ENCODE peak calls at places on chromosomes 13 and 19, in four cellular contexts. One of them, this sample, is unnamed.
A peak's percentile ranks its signal among the peaks of the same experiment; 100 is the strongest.

GRCh38 chr19:39032164-39032918 is at the start of gene FBXO27:
- DNase-seq in AG04450: no peak
- DNase-seq in bronchial epithelial cell: peak; percentile 23
- DNase-seq in NB4: peak; percentile 8
- DNase-seq in this sample: no peak

GRCh38 chr13:47211106-47211505 is 314.3 kb upstream of the HTR2A start:
- DNase-seq in AG04450: no peak
- DNase-seq in bronchial epithelial cell: peak; percentile 51
- DNase-seq in NB4: no peak
- DNase-seq in this sample: peak; percentile 2

GRCh38 chr19:7522923-7523667 is 671 bp downstream of the MCOLN1 start:
- DNase-seq in AG04450: no peak
- DNase-seq in bronchial epithelial cell: no peak
- DNase-seq in NB4: no peak
- DNase-seq in this sample: no peak

GRCh38 chr19:4310247-4311121 is 6.1 kb downstream of the FSD1 start:
- DNase-seq in AG04450: no peak
- DNase-seq in bronchial epithelial cell: no peak
- DNase-seq in NB4: no peak
- DNase-seq in this sample: no peak

GRCh38 chr13:110723598-110723997 is 10.1 kb downstream of the ING1 start:
- DNase-seq in AG04450: no peak
- DNase-seq in bronchial epithelial cell: no peak
- DNase-seq in NB4: no peak
- DNase-seq in this sample: no peak

GRCh38 chr13:104111031-104111430 is 1044.8 kb upstream of the SLC10A2 start:
- DNase-seq in AG04450: no peak
- DNase-seq in bronchial epithelial cell: no peak
- DNase-seq in NB4: no peak
- DNase-seq in this sample: no peak

GRCh38 chr19:48355555-48355954 is 8.2 kb downstream of the TMEM143 start:
- DNase-seq in AG04450: no peak
- DNase-seq in bronchial epithelial cell: no peak
- DNase-seq in NB4: no peak
- DNase-seq in this sample: no peak

GRCh38 chr13:102774210-102774560 is 599 bp upstream of the TEX30 start:
- DNase-seq in AG04450: no peak
- DNase-seq in bronchial epithelial cell: no peak
- DNase-seq in NB4: no peak
- DNase-seq in this sample: no peak

GRCh38 chr19:6677924-6678689 is 8.1 kb upstream of the TNFSF14 start:
- DNase-seq in AG04450: no peak
- DNase-seq in bronchial epithelial cell: no peak
- DNase-seq in NB4: no peak
- DNase-seq in this sample: no peak

GRCh38 chr13:34410653-34411052 is 531.4 kb upstream of the NBEA start:
- DNase-seq in AG04450: no peak
- DNase-seq in bronchial epithelial cell: no peak
- DNase-seq in NB4: no peak
- DNase-seq in this sample: no peak

GRCh38 chr13:95002968-95003813 is 290.8 kb upstream of the SOX21 start:
- DNase-seq in AG04450: no peak
- DNase-seq in bronchial epithelial cell: no peak
- DNase-seq in NB4: no peak
- DNase-seq in this sample: no peak

GRCh38 chr13:113923376-113924063 is 50.4 kb downstream of the C13orf46 start:
- DNase-seq in AG04450: no peak
- DNase-seq in bronchial epithelial cell: no peak
- DNase-seq in NB4: no peak
- DNase-seq in this sample: no peak

GRCh38 chr19:17225051-17225450 is 975 bp upstream of the OCEL1 start:
- DNase-seq in AG04450: no peak
- DNase-seq in bronchial epithelial cell: no peak
- DNase-seq in NB4: no peak
- DNase-seq in this sample: no peak

GRCh38 chr13:39784347-39784746 is 128.9 kb downstream of the COG6 start:
- DNase-seq in AG04450: peak; percentile 2
- DNase-seq in bronchial epithelial cell: no peak
- DNase-seq in NB4: no peak
- DNase-seq in this sample: no peak

GRCh38 chr19:6086081-6086858 is 24.0 kb downstream of the RFX2 start:
- DNase-seq in AG04450: no peak
- DNase-seq in bronchial epithelial cell: peak; percentile 89
- DNase-seq in NB4: no peak
- DNase-seq in this sample: peak; percentile 74

GRCh38 chr19:15248648-15249559 is 16.7 kb upstream of the EPHX3 start:
- DNase-seq in AG04450: peak; percentile 61
- DNase-seq in bronchial epithelial cell: peak; percentile 74
- DNase-seq in NB4: no peak
- DNase-seq in this sample: peak; percentile 90

GRCh38 chr19:28425431-28425931 is 787.5 kb downstream of the UQCRFS1 start:
- DNase-seq in AG04450: no peak
- DNase-seq in bronchial epithelial cell: peak; percentile 29
- DNase-seq in NB4: no peak
- DNase-seq in this sample: no peak

GRCh38 chr13:74978596-74978995 is 503.4 kb downstream of the TBC1D4 start:
- DNase-seq in AG04450: no peak
- DNase-seq in bronchial epithelial cell: peak; percentile 10
- DNase-seq in NB4: no peak
- DNase-seq in this sample: peak; percentile 10

GRCh38 chr13:30453727-30454126 is 12.0 kb downstream of the HMGB1 start:
- DNase-seq in AG04450: no peak
- DNase-seq in bronchial epithelial cell: peak; percentile 29
- DNase-seq in NB4: peak; percentile 61
- DNase-seq in this sample: peak; percentile 26

GRCh38 chr19:42069619-42070293 is at the start of gene GRIK5:
- DNase-seq in AG04450: no peak
- DNase-seq in bronchial epithelial cell: no peak
- DNase-seq in NB4: no peak
- DNase-seq in this sample: no peak

GRCh38 chr13:46893820-46894533 is 2.9 kb downstream of the HTR2A start:
- DNase-seq in AG04450: no peak
- DNase-seq in bronchial epithelial cell: no peak
- DNase-seq in NB4: peak; percentile 68
- DNase-seq in this sample: peak; percentile 64

GRCh38 chr13:64529874-64530485 is 2700.2 kb downstream of the PCDH9 start:
- DNase-seq in AG04450: no peak
- DNase-seq in bronchial epithelial cell: no peak
- DNase-seq in NB4: peak; percentile 26
- DNase-seq in this sample: peak; percentile 22

GRCh38 chr19:800360-801029 is 3.2 kb downstream of the PTBP1 start:
- DNase-seq in AG04450: no peak
- DNase-seq in bronchial epithelial cell: peak; percentile 43
- DNase-seq in NB4: peak; percentile 23
- DNase-seq in this sample: peak; percentile 39

GRCh38 chr13:72696590-72696989 is 30.8 kb downstream of the MZT1 start:
- DNase-seq in AG04450: no peak
- DNase-seq in bronchial epithelial cell: peak; percentile 33
- DNase-seq in NB4: no peak
- DNase-seq in this sample: peak; percentile 13

GRCh38 chr13:33452873-33453558 is 167.5 kb upstream of the STARD13 start:
- DNase-seq in AG04450: no peak
- DNase-seq in bronchial epithelial cell: no peak
- DNase-seq in NB4: no peak
- DNase-seq in this sample: no peak

GRCh38 chr13:30354481-30355404 is 47.4 kb upstream of the KATNAL1 start:
- DNase-seq in AG04450: no peak
- DNase-seq in bronchial epithelial cell: no peak
- DNase-seq in NB4: no peak
- DNase-seq in this sample: no peak

GRCh38 chr19:3010871-3011270 is 18.2 kb downstream of the TLE2 start:
- DNase-seq in AG04450: no peak
- DNase-seq in bronchial epithelial cell: no peak
- DNase-seq in NB4: no peak
- DNase-seq in this sample: no peak

GRCh38 chr19:21130097-21130775 is 11.6 kb upstream of the ZNF431 start:
- DNase-seq in AG04450: no peak
- DNase-seq in bronchial epithelial cell: peak; percentile 53
- DNase-seq in NB4: no peak
- DNase-seq in this sample: no peak

GRCh38 chr13:109207618-109208017 is 578.2 kb downstream of the MYO16 start:
- DNase-seq in AG04450: no peak
- DNase-seq in bronchial epithelial cell: no peak
- DNase-seq in NB4: peak; percentile 32
- DNase-seq in this sample: no peak

GRCh38 chr19:7159105-7159933 is 89.8 kb downstream of the ZNF557 start:
- DNase-seq in AG04450: peak; percentile 65
- DNase-seq in bronchial epithelial cell: no peak
- DNase-seq in NB4: peak; percentile 62
- DNase-seq in this sample: peak; percentile 48

GRCh38 chr13:39462456-39462855 is 140.5 kb downstream of the LHFPL6 start:
- DNase-seq in AG04450: no peak
- DNase-seq in bronchial epithelial cell: peak; percentile 78
- DNase-seq in NB4: no peak
- DNase-seq in this sample: no peak

GRCh38 chr19:56732974-56733373 is 61.4 kb upstream of the ZNF835 start:
- DNase-seq in AG04450: no peak
- DNase-seq in bronchial epithelial cell: no peak
- DNase-seq in NB4: peak; percentile 27
- DNase-seq in this sample: no peak

GRCh38 chr13:62176051-62176450 is 760.4 kb upstream of the PCDH20 start:
- DNase-seq in AG04450: no peak
- DNase-seq in bronchial epithelial cell: no peak
- DNase-seq in NB4: no peak
- DNase-seq in this sample: no peak

DNA sequence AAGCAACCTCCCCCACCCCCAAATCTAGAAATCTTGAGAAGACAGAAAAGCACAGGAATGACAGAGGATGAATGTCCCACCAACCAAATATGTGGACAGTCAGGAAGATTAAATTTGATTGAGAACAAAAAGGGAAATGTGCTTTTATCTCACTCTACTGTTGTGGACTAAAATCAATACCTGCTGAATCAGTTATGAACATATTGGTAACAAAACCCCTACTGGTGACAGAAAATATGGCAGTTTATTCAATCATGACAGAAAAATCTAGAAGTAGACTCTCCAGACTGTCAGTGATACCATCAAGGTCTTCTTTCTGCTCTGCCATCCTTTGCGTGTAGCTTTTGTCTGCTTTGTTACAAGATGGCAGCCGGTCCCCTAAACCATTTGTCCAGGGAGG is 35.2 kb downstream of the FAM216B start:
- DNase-seq in AG04450: no peak
- DNase-seq in bronchial epithelial cell: peak; percentile 20
- DNase-seq in NB4: no peak
- DNase-seq in this sample: no peak
- TF ChIP-seq CTCF in AG04450: peak; percentile 27
- TF ChIP-seq CTCF in bronchial epithelial cell: peak; percentile 10
- TF ChIP-seq CTCF in NB4: no peak
- TF ChIP-seq CTCF in this sample: no peak

DNA sequence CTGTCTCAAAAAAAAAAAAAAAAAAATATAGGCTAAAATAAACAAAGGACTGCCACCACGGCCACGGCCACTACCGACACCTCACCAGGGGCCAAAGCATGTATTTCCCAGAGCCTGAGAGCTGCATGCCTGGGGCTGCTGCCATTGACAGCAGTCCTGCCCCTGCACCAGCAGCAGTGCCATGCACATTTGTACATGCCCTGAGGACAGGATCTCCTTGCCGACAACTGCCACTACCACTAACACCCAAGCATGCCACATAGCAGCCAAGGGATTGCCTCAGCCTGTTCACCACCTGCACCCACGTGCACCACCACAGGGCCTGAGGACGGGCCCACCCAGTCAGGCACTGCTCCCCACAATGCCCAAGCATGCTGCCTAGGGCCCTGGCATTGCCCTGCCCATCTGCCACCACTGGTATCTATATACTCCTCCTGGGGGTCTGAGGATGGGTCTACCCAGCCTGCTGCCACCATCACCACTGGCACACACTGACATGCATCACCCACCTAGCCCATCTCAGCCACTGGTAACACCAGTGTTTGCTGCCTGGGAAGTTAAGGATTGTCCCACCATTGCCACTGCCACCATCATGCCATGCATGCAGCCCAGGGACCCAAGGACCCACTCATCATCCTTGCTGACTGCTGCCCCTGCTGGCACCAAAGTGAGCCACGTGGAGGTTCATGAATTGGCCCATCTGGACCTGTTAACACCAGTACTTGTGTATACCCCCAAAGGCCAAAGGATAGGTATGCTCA is 10.6 kb upstream of the NUP62 start:
- DNase-seq in AG04450: no peak
- DNase-seq in bronchial epithelial cell: no peak
- DNase-seq in NB4: no peak
- DNase-seq in this sample: no peak
- TF ChIP-seq CTCF in AG04450: no peak
- TF ChIP-seq CTCF in bronchial epithelial cell: no peak
- TF ChIP-seq CTCF in NB4: no peak
- TF ChIP-seq CTCF in this sample: no peak

DNA sequence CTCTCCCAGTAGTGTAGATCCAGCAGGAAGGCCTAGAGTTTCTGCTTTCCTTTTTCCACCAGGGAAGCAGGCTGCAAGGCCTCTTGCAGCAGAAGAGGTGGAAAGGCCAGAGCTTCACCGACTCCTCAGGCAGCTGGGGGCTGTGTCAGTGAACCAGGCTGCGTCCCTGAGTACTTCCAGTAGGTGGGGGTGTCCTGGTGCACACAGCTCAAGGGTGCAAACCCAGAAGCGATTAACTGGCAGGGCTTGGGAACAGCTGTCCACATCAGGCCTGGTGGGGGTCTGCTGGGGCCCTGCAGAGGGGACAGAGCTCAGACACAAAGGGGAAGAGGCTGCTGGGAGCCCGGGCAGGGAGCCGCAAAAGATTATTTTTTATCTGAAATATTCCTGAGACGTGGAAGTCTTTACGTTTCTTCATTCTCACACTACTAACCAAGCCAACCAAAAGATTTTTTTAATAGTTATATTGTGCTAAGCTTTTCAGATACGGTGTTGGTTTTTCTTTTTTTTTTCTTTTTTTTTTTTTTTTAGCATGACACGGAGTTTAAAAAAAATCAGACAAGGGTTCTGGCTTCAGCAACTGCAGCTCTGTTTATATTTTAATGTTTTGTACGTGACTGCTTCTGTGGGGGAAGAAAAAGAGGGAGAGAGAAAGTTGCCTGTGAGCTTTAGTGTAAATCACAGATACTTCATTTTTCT is 11.0 kb downstream of the TSHZ3 start:
- DNase-seq in AG04450: no peak
- DNase-seq in bronchial epithelial cell: no peak
- DNase-seq in NB4: peak; percentile 45
- DNase-seq in this sample: no peak
- TF ChIP-seq CTCF in AG04450: peak; percentile 85
- TF ChIP-seq CTCF in bronchial epithelial cell: peak; percentile 65
- TF ChIP-seq CTCF in NB4: peak; percentile 38
- TF ChIP-seq CTCF in this sample: no peak

GRCh38 chr19:12723383-12723642 is 419 bp downstream of the TNPO2 start:
- DNase-seq in AG04450: no peak
- DNase-seq in bronchial epithelial cell: no peak
- DNase-seq in NB4: peak; percentile 40
- DNase-seq in this sample: peak; percentile 27

GRCh38 chr19:12730054-12730453 is 4.4 kb downstream of the TRIR start:
- DNase-seq in AG04450: no peak
- DNase-seq in bronchial epithelial cell: no peak
- DNase-seq in NB4: peak; percentile 48
- DNase-seq in this sample: no peak

GRCh38 chr19:12727745-12728433 is 4.2 kb upstream of the TNPO2 start:
- DNase-seq in AG04450: no peak
- DNase-seq in bronchial epithelial cell: no peak
- DNase-seq in NB4: no peak
- DNase-seq in this sample: no peak

GRCh38 chr19:12723643-12724426 is at the start of gene TNPO2:
- DNase-seq in AG04450: no peak
- DNase-seq in bronchial epithelial cell: peak; percentile 49
- DNase-seq in NB4: peak; percentile 90
- DNase-seq in this sample: peak; percentile 72

GRCh38 chr19:12726988-12727316 is 3.2 kb upstream of the TNPO2 start:
- DNase-seq in AG04450: no peak
- DNase-seq in bronchial epithelial cell: no peak
- DNase-seq in NB4: no peak
- DNase-seq in this sample: no peak
- TF ChIP-seq CTCF in AG04450: no peak
- TF ChIP-seq CTCF in bronchial epithelial cell: no peak
- TF ChIP-seq CTCF in NB4: no peak
- TF ChIP-seq CTCF in this sample: no peak

This sample was measured in MCF 10A.